ENCODE peak calls at places on chromosomes 6 and 20, in four cellular contexts. Z is CD8-positive, alpha-beta T cell; D is activated CD4-positive, alpha-beta T cell treated with anti-CD3 and anti-CD28 coated beads for 4 hours; P is dorsolateral prefrontal cortex. Q is an unnamed sample.

GRCh38 chr20:37405351-37405897 is 59.5 kb downstream of the SRC start:
- DNase-seq in Z (no peak), D (no peak), P (no peak), Q (no peak)

GRCh38 chr6:111730835-111731234 is 125.2 kb upstream of the TRAF3IP2 start:
- DNase-seq in Z (no peak), D (no peak), P (no peak), Q (no peak)

GRCh38 chr20:10561302-10561701 is 112.5 kb downstream of the JAG1 start:
- DNase-seq in Z (no peak), D (no peak), P (no peak), Q (no peak)

GRCh38 chr6:14059791-14060436 is 57.7 kb upstream of the CD83 start:
- DNase-seq in Z (no peak), D (no peak), P (no peak), Q (no peak)

GRCh38 chr6:30615958-30616810 is 859 bp downstream of the PPP1R10 start:
- DNase-seq in Z (peak; percentile 24), D (peak; percentile 31), P (no peak), Q (peak; percentile 27)

GRCh38 chr6:119308048-119308570 is 41.5 kb downstream of the MAN1A1 start:
- DNase-seq in Z (no peak), D (no peak), P (no peak), Q (no peak)

GRCh38 chr6:10722570-10722819 is 375 bp upstream of the TMEM14C start:
- DNase-seq in Z (no peak), D (no peak), P (no peak), Q (no peak)

GRCh38 chr6:524803-525202 is 132.1 kb downstream of the HUS1B start:
- DNase-seq in Z (peak; percentile 21), D (peak; percentile 54), P (no peak), Q (no peak)

GRCh38 chr6:32882879-32883250 is 28.9 kb downstream of the PSMB9 start:
- DNase-seq in Z (no peak), D (no peak), P (no peak), Q (no peak)

GRCh38 chr6:160919713-160920112 is 71.9 kb upstream of the MAP3K4 start:
- DNase-seq in Z (no peak), D (no peak), P (no peak), Q (no peak)

GRCh38 chr20:23114018-23114417 is 27.9 kb upstream of the CD93 start:
- DNase-seq in Z (no peak), D (no peak), P (no peak), Q (no peak)

GRCh38 chr6:109867009-109867969 is 110.8 kb upstream of the GPR6 start:
- DNase-seq in Z (no peak), D (no peak), P (peak; percentile 77), Q (no peak)

GRCh38 chr6:43736211-43736786 is 33.7 kb upstream of the VEGFA start:
- DNase-seq in Z (no peak), D (no peak), P (no peak), Q (no peak)

GRCh38 chr20:49659096-49659495 is 54.6 kb downstream of the B4GALT5 start:
- DNase-seq in Z (no peak), D (no peak), P (no peak), Q (no peak)

GRCh38 chr20:24590193-24590982 is 121.0 kb downstream of the SYNDIG1 start:
- DNase-seq in Z (no peak), D (no peak), P (no peak), Q (no peak)

GRCh38 chr20:52747736-52748135 is 224.4 kb upstream of the TSHZ2 start:
- DNase-seq in Z (no peak), D (no peak), P (no peak), Q (no peak)

GRCh38 chr6:33695451-33695855 is 16.0 kb downstream of the UQCC2 start:
- DNase-seq in Z (no peak), D (no peak), P (peak; percentile 36), Q (no peak)

GRCh38 chr20:18832801-18833200 is 19.2 kb downstream of the SCP2D1 start:
- DNase-seq in Z (no peak), D (no peak), P (no peak), Q (no peak)

GRCh38 chr20:57587989-57588377 is 27.1 kb downstream of the PCK1 start:
- DNase-seq in Z (no peak), D (no peak), P (no peak), Q (no peak)

GRCh38 chr6:5751525-5752252 is 255.0 kb downstream of the NRN1 start:
- DNase-seq in Z (no peak), D (no peak), P (no peak), Q (no peak)

GRCh38 chr6:134288538-134289203 is 29.2 kb downstream of the SGK1 start:
- DNase-seq in Z (no peak), D (no peak), P (no peak), Q (no peak)

GRCh38 chr20:61927193-61927825 is 138.4 kb downstream of the TAF4 start:
- DNase-seq in Z (no peak), D (no peak), P (no peak), Q (no peak)

GRCh38 chr6:45431314-45432058 is 53.8 kb upstream of the SUPT3H start:
- DNase-seq in Z (no peak), D (no peak), P (no peak), Q (no peak)

GRCh38 chr20:46215913-46216707 is 92.2 kb downstream of the CDH22 start:
- DNase-seq in Z (no peak), D (no peak), P (no peak), Q (no peak)

GRCh38 chr6:154239392-154239791 is 117.2 kb downstream of the IPCEF1 start:
- DNase-seq in Z (no peak), D (no peak), P (no peak), Q (no peak)

GRCh38 chr6:26440977-26441358 is 664 bp downstream of the BTN3A3 start:
- DNase-seq in Z (no peak), D (no peak), P (no peak), Q (no peak)

GRCh38 chr20:6663751-6664388 is 103.6 kb upstream of the BMP2 start:
- DNase-seq in Z (no peak), D (no peak), P (no peak), Q (no peak)

GRCh38 chr6:38686270-38687042 is 16.5 kb downstream of the GLO1 start:
- DNase-seq in Z (no peak), D (no peak), P (no peak), Q (no peak)

GRCh38 chr6:57109905-57110304 is 19.9 kb downstream of the ZNF451 start:
- DNase-seq in Z (no peak), D (no peak), P (no peak), Q (no peak)

GRCh38 chr20:732727-733126 is 35.6 kb downstream of the SLC52A3 start:
- DNase-seq in Z (no peak), D (no peak), P (no peak), Q (no peak)

GRCh38 chr6:156808287-156808686 is 31.1 kb downstream of the ARID1B start:
- DNase-seq in Z (no peak), D (no peak), P (peak; percentile 39), Q (no peak)

GRCh38 chr20:59777321-59777705 is 156.1 kb downstream of the SYCP2 start:
- DNase-seq in Z (no peak), D (no peak), P (no peak), Q (no peak)

GRCh38 chr6:131937219-131937618 is 14.0 kb downstream of the CCN2 start:
- DNase-seq in Z (no peak), D (no peak), P (no peak), Q (no peak)

GRCh38 chr20:23995905-23996666 is 7.5 kb upstream of the GGTLC1 start:
- DNase-seq in Z (peak; percentile 44), D (peak; percentile 57), P (peak; percentile 51), Q (peak; percentile 55)

GRCh38 chr6:12943549-12943948 is 227.0 kb downstream of the PHACTR1 start:
- DNase-seq in Z (no peak), D (no peak), P (no peak), Q (no peak)

GRCh38 chr6:111683749-111684267 is 78.1 kb upstream of the TRAF3IP2 start:
- DNase-seq in Z (no peak), D (no peak), P (no peak), Q (no peak)